ENCODE peak calls at places on chromosomes 4 and X, in ten cellular contexts. I is transverse colon; J is NCI-H2081; R is CD8-positive, alpha-beta memory T cell; W is NCI-H345; T is amygdala; N is AG20443; A is iPS-NIHi11; F is NCI-H1436; L is stimulated activated CD4-positive, alpha-beta T cell treated with anti-CD3 and anti-CD28 coated beads, Interleukin-12 subunit alpha, Interleukin-12 subunit beta, amount 100 ng/mL, for 4 hours. X is an unnamed sample.
A peak's percentile ranks its signal among the peaks of the same experiment; 100 is the strongest.

GRCh38 chr4:2817701-2818350 is 24.9 kb downstream of the SH3BP2 start:
- DNase-seq in I (peak; percentile 66), A (peak; percentile 99), N (peak; percentile 78), R (no peak), W (peak; percentile 63), F (no peak), J (peak; percentile 78), L (no peak), T (no peak), X (no peak)

GRCh38 chrX:132909643-132910042 is 48.8 kb downstream of the HS6ST2 start:
- DNase-seq in A (no peak), J (no peak), L (no peak), F (no peak), W (no peak), N (no peak), I (no peak), T (no peak), R (no peak), X (no peak)

GRCh38 chr4:77599378-77599777 is 6.2 kb upstream of the CXCL13 start:
- DNase-seq in N (peak; percentile 69), L (no peak), I (no peak), A (peak; percentile 59), R (no peak), F (no peak), W (no peak), T (no peak), J (no peak), X (no peak)

GRCh38 chr4:67922697-67923096 is 38.9 kb upstream of the TMPRSS11D start:
- DNase-seq in R (no peak), W (no peak), L (no peak), J (no peak), A (no peak), N (no peak), F (no peak), I (no peak), T (no peak), X (no peak)

GRCh38 chr4:38318737-38319455 is 345.1 kb upstream of the KLF3 start:
- DNase-seq in R (peak; percentile 62), J (peak; percentile 94), L (peak; percentile 61), F (peak; percentile 81), A (peak; percentile 99), W (peak; percentile 83), I (peak; percentile 93), N (peak; percentile 98), T (peak; percentile 51), X (peak; percentile 85)

GRCh38 chr4:76447326-76447954 is 12.4 kb downstream of the SHROOM3 start:
- DNase-seq in L (no peak), R (no peak), T (no peak), J (no peak), N (no peak), I (no peak), A (no peak), W (no peak), F (no peak), X (no peak)

GRCh38 chr4:159229164-159229563 is 126.3 kb downstream of the RAPGEF2 start:
- DNase-seq in I (no peak), J (no peak), L (no peak), W (no peak), R (no peak), N (peak; percentile 30), F (no peak), T (no peak), A (peak; percentile 21), X (no peak)

GRCh38 chr4:16227462-16227868 is 1.2 kb upstream of the TAPT1 start:
- DNase-seq in T (no peak), N (peak; percentile 13), L (no peak), I (peak; percentile 51), R (peak; percentile 29), F (no peak), W (no peak), A (no peak), J (peak; percentile 44), X (no peak)

GRCh38 chrX:68794486-68794885 is 34.3 kb upstream of the EFNB1 start:
- DNase-seq in I (no peak), W (no peak), T (no peak), A (no peak), R (no peak), L (no peak), F (no peak), N (no peak), J (no peak), X (no peak)

GRCh38 chr4:10620935-10621488 is 63.6 kb downstream of the CLNK start:
- DNase-seq in A (no peak), J (peak; percentile 13), I (no peak), N (no peak), F (no peak), W (peak; percentile 74), T (no peak), L (no peak), R (no peak), X (no peak)

GRCh38 chr4:88908521-88908920 is 148.5 kb downstream of the FAM13A start:
- DNase-seq in F (no peak), L (no peak), A (no peak), R (no peak), I (peak; percentile 22), N (no peak), J (no peak), T (no peak), W (no peak), X (no peak)

GRCh38 chrX:30612250-30612655 is 34.7 kb upstream of the TASL start:
- DNase-seq in A (no peak), J (peak; percentile 72), I (no peak), L (no peak), N (no peak), R (no peak), W (peak; percentile 86), T (no peak), F (no peak), X (peak; percentile 49)

GRCh38 chr4:182874158-182874855 is 42.9 kb downstream of the DCTD start:
- DNase-seq in A (no peak), F (no peak), N (no peak), W (no peak), J (no peak), R (no peak), T (no peak), I (no peak), L (no peak), X (no peak)

GRCh38 chr4:165872443-165873297 is at the start of gene TLL1:
- DNase-seq in I (no peak), N (peak; percentile 29), F (no peak), L (no peak), W (peak; percentile 12), J (peak; percentile 66), T (no peak), A (peak; percentile 34), R (no peak), X (peak; percentile 31)

GRCh38 chrX:10634681-10635161 is 14.3 kb upstream of the MID1 start:
- DNase-seq in A (no peak), I (no peak), L (no peak), T (no peak), W (no peak), F (no peak), R (no peak), N (peak; percentile 53), J (peak; percentile 13), X (no peak)

GRCh38 chrX:68503830-68504229 is 5.0 kb downstream of the YIPF6 start:
- DNase-seq in R (no peak), I (no peak), A (no peak), L (no peak), T (no peak), J (no peak), N (no peak), W (no peak), F (no peak), X (no peak)

GRCh38 chr4:24482871-24483270 is 101.5 kb downstream of the DHX15 start:
- DNase-seq in F (no peak), L (no peak), W (no peak), N (peak; percentile 29), I (no peak), J (no peak), T (no peak), A (no peak), R (no peak), X (no peak)

GRCh38 chrX:154117566-154117965 is 20.0 kb upstream of the MECP2 start:
- DNase-seq in L (no peak), R (no peak), W (no peak), A (no peak), I (no peak), J (no peak), F (no peak), T (no peak), N (no peak), X (no peak)

GRCh38 chrX:120308558-120308957 is 2.7 kb downstream of the TMEM255A start:
- DNase-seq in W (no peak), R (no peak), T (no peak), I (no peak), L (no peak), A (peak; percentile 45), J (no peak), F (peak; percentile 86), N (no peak), X (no peak)

GRCh38 chrX:149937881-149938426 is 337 bp downstream of the EOLA2 start:
- DNase-seq in I (peak; percentile 19), N (no peak), J (no peak), R (peak; percentile 8), F (no peak), L (no peak), W (no peak), T (no peak), A (no peak), X (no peak)

GRCh38 chr4:12949719-12950118 is 534.4 kb downstream of the RAB28 start:
- DNase-seq in F (no peak), W (peak; percentile 77), T (no peak), I (no peak), A (no peak), J (peak; percentile 89), N (no peak), L (no peak), R (no peak), X (peak; percentile 82)

GRCh38 chr4:185786422-185786821 is 25.6 kb downstream of the SORBS2 start:
- DNase-seq in J (no peak), T (no peak), L (no peak), A (no peak), W (no peak), I (no peak), R (no peak), F (no peak), N (no peak), X (no peak)

GRCh38 chr4:1409806-1410425 is 3.7 kb upstream of the NKX1-1 start:
- DNase-seq in N (no peak), L (no peak), J (no peak), W (no peak), A (peak; percentile 3), F (no peak), I (no peak), R (no peak), T (no peak), X (no peak)

GRCh38 chr4:105137460-105137859 is 9.2 kb upstream of the TET2 start:
- DNase-seq in T (no peak), R (no peak), W (no peak), F (no peak), I (no peak), A (no peak), L (no peak), J (no peak), N (no peak), X (no peak)

GRCh38 chrX:130738638-130739195 is 164.3 kb downstream of the ENOX2 start:
- DNase-seq in T (no peak), W (peak; percentile 24), A (peak; percentile 17), N (no peak), F (no peak), I (no peak), J (peak; percentile 58), L (no peak), R (no peak), X (no peak)

GRCh38 chrX:150958177-150958576 is 25.0 kb upstream of the HMGB3 start:
- DNase-seq in W (no peak), F (no peak), J (no peak), I (no peak), A (no peak), L (no peak), R (no peak), T (peak; percentile 10), N (no peak), X (peak; percentile 7)

GRCh38 chrX:27807690-27808089 is at the start of gene MAGEB10:
- DNase-seq in L (no peak), W (no peak), R (no peak), J (no peak), F (no peak), T (no peak), A (no peak), N (no peak), I (no peak), X (no peak)

GRCh38 chr4:7966281-7967062 is 26.8 kb upstream of the AFAP1 start:
- DNase-seq in L (no peak), F (no peak), J (no peak), T (no peak), I (no peak), A (no peak), R (no peak), W (no peak), N (no peak), X (no peak)